ENCODE peak calls at places on chromosome 14, in ten cellular contexts. K, Z, J, S, L, C, F, X, E and M are unnamed samples. For H3K4me1, the result is how much of the 10 kb centered on the place peaks cover.

GRCh38 chr14:75280831-75281690 is 2.4 kb downstream of the FOS start:
- DNase-seq in X (no peak), E (peak), C (peak), L (peak), K (no peak), Z (peak), J (no peak), S (no peak), F (peak), M (no peak)

GRCh38 chr14:56810850-56811595 is 744 bp upstream of the OTX2 start:
- DNase-seq in Z (no peak), E (no peak), L (no peak), X (no peak), J (no peak), F (no peak), C (no peak), K (peak), S (no peak), M (no peak)

GRCh38 chr14:52068741-52069616 is at the start of gene NID2:
- DNase-seq in L (peak), K (peak), Z (peak), F (peak), S (peak), E (peak), X (peak), C (peak), J (peak), M (peak)

GRCh38 chr14:50013934-50014333 is 102.4 kb downstream of the VCPKMT start:
- DNase-seq in S (no peak), Z (no peak), X (no peak), C (no peak), K (no peak), E (no peak), F (no peak), L (no peak), J (no peak), M (no peak)

GRCh38 chr14:35661875-35662274 is 127.9 kb downstream of the INSM2 start:
- DNase-seq in C (no peak), K (no peak), L (no peak), Z (no peak), J (no peak), S (no peak), X (no peak), F (no peak), E (no peak), M (no peak)

GRCh38 chr14:33477752-33478151 is 473.1 kb downstream of the EGLN3 start:
- DNase-seq in L (no peak), F (no peak), Z (no peak), E (no peak), S (no peak), X (no peak), J (no peak), C (no peak), K (peak), M (no peak)

GRCh38 chr14:23013056-23014054 is 3.4 kb upstream of the C14orf93 start:
- DNase-seq in L (no peak), X (no peak), J (no peak), S (no peak), E (no peak), Z (no peak), F (no peak), K (no peak), C (no peak), M (no peak)

GRCh38 chr14:35331605-35332516 is 39.7 kb downstream of the PSMA6 start:
- DNase-seq in E (peak), X (no peak), F (peak), C (peak), Z (no peak), S (peak), K (peak), L (peak), J (no peak), M (no peak)

GRCh38 chr14:71142375-71143038 is 235.2 kb downstream of the PCNX1 start:
- DNase-seq in E (peak), L (peak), C (no peak), J (no peak), K (no peak), S (no peak), F (no peak), X (no peak), Z (no peak), M (no peak)

GRCh38 chr14:68843471-68844209 is 50.8 kb upstream of the ZFP36L1 start:
- DNase-seq in L (peak), S (peak), X (peak), J (peak), F (peak), Z (peak), E (peak), C (peak), K (peak), M (peak)

GRCh38 chr14:51014086-51014485 is 69.8 kb upstream of the PYGL start:
- DNase-seq in S (no peak), E (peak), L (peak), F (no peak), C (no peak), K (no peak), Z (no peak), J (no peak), X (peak), M (no peak)

GRCh38 chr14:83520837-83521236 is 1987.2 kb upstream of the SEL1L start:
- DNase-seq in K (no peak), E (peak), C (no peak), L (peak), F (no peak), X (no peak), J (no peak), S (no peak), Z (no peak), M (no peak)

DNA sequence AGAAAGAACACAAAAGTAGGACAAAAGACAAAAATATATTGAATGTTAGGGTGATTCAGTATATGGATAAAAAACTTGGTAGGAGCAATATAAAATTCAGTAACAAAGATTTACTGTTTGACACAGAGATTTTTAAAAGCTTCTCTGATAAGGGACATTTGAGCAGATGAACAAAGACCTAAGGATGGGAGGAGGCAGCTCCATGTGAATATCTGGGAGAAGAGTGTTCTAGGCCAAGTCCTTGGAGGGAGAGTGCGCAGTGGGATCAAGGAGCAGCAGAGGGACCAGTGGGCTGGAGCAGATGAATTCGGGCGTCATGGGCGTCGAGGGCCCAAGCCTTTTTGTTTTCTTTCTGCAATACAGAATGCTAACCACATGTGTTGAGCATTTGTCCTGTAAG is 174.4 kb downstream of the PRKCH start:
- DNase-seq in L (no peak), K (no peak), S (no peak), X (no peak), J (no peak), C (no peak), E (no peak), Z (no peak), F (no peak), M (no peak)
- H3K4me1 ChIP-seq in L (under half), K (under half), S (under half), X (under half), J (under half), C (under half), E (under half), Z (under half), F (under half), M (under half)

DNA sequence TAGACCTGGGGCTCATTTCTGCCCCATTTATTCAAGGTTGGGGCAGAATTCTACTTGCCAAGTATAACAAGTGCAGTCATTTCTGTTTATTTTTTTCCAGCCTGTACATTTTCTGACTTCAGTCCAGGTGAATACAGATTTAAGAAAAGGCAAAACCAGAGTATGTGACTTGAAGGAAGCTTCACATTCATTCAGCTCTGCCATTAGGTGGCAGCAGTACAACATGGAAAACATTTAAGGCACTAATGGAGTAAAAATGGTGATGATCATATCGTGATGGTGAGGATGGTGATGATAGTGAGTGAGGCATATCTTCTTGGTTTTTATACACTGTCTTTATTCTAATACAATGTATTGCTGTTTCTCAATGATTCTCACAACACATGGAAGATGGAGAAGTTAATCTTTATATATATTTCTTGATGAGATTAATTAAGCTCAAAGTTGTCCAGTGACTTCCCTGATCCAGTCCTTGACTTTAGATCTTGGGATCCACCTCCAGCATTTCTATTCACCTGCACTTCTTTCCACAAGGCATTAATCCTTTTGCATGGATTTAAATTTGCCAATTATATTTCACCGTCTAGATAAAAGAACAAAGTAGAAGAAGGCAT is 176.7 kb upstream of the SEL1L start:
- DNase-seq in C (no peak), E (peak), J (no peak), S (no peak), L (peak), F (no peak), X (no peak), Z (peak), K (peak), M (no peak)
- TF ChIP-seq CTCF in C (peak), E (peak), J (peak), S (no peak), L (no peak), F (no peak), X (peak), Z (peak), K (peak), M (peak)

GRCh38 chr14:64113279-64113678 is 180.9 kb downstream of the ESR2 start:
- DNase-seq in F (peak), J (no peak), L (no peak), X (no peak), S (peak), C (peak), E (no peak), K (no peak), Z (no peak), M (peak)

GRCh38 chr14:64114166-64114565 is 180.0 kb downstream of the ESR2 start:
- DNase-seq in X (no peak), C (no peak), F (no peak), J (no peak), S (no peak), L (peak), Z (no peak), K (peak), E (peak), M (no peak)

GRCh38 chr14:64114796-64115195 is 179.4 kb downstream of the ESR2 start:
- DNase-seq in L (no peak), X (no peak), J (no peak), F (no peak), S (no peak), Z (no peak), C (no peak), K (no peak), E (no peak), M (no peak)

GRCh38 chr14:64110832-64111231 is 183.3 kb downstream of the ESR2 start:
- DNase-seq in S (no peak), F (no peak), Z (no peak), L (no peak), J (no peak), E (no peak), X (no peak), K (no peak), C (no peak), M (no peak)

GRCh38 chr14:64112859-64113258 is 181.3 kb downstream of the ESR2 start:
- DNase-seq in Z (no peak), J (no peak), F (peak), S (peak), L (no peak), K (no peak), X (no peak), C (no peak), E (no peak), M (peak)
- H3K4me1 ChIP-seq in Z (under half), J (under half), F (under half), S (under half), L (under half), K (under half), X (under half), C (under half), E (under half), M (under half)

GRCh38 chr14:66507722-66508546 is at the start of gene GPHN:
- DNase-seq in C (peak), L (peak), Z (peak), K (peak), S (peak), J (peak), X (peak), E (peak), F (peak), M (peak)
- TF ChIP-seq CTCF in C (no peak), L (no peak), Z (no peak), K (no peak), S (no peak), J (no peak), X (peak), E (peak), F (peak), M (peak)

GRCh38 chr14:104804481-104805325 is 3.8 kb downstream of the ZBTB42 start:
- DNase-seq in L (no peak), X (no peak), J (no peak), C (peak), S (no peak), K (no peak), E (no peak), Z (no peak), F (no peak), M (no peak)
- H3K4me1 ChIP-seq in L (under half), X (under half), J (under half), C (under half), S (under half), K (under half), E (under half), Z (under half), F (under half), M (under half)

GRCh38 chr14:38623661-38624060 is 367.8 kb upstream of the CLEC14A start:
- DNase-seq in X (no peak), F (no peak), J (no peak), E (no peak), Z (no peak), S (no peak), C (no peak), L (no peak), K (no peak), M (no peak)

GRCh38 chr14:38616959-38617358 is 361.1 kb upstream of the CLEC14A start:
- DNase-seq in S (no peak), K (peak), F (no peak), C (peak), E (no peak), Z (no peak), L (no peak), X (no peak), J (no peak), M (no peak)

DNA sequence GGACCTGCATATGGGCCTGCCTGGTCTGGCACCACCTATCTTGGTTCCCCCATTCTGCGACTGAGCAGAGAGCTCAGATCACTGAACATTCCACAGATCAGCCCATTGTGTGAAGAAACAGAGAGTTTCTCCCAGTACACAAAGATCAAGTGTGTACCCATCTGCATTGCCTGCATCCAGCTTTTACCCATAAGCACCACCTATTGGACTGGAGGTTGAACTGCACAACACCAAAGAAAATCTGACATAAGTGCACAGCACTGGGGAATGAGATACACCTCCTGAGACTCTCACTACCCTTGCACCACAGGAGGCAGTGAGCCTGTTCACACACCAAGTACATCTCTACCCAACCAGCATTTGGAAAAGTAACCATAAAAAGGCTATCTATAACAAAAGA is 362.6 kb upstream of the CLEC14A start:
- DNase-seq in F (no peak), Z (peak), L (no peak), K (peak), J (no peak), X (no peak), E (no peak), S (no peak), C (no peak), M (no peak)
- TF ChIP-seq CTCF in F (no peak), Z (no peak), L (no peak), K (peak), J (peak), X (no peak), E (no peak), S (no peak), C (no peak), M (no peak)

GRCh38 chr14:92734618-92735017 is 13.8 kb downstream of the LGMN start:
- DNase-seq in C (no peak), J (no peak), Z (no peak), K (no peak), X (no peak), S (no peak), E (no peak), F (no peak), L (no peak), M (no peak)
- H3K4me1 ChIP-seq in C (under half), J (under half), Z (under half), K (under half), X (under half), S (under half), E (half or more), F (under half), L (under half), M (under half)

GRCh38 chr14:91293281-91293680 is 48.8 kb upstream of the GPR68 start:
- DNase-seq in L (no peak), C (peak), F (no peak), E (no peak), J (no peak), X (no peak), K (no peak), Z (no peak), S (no peak), M (no peak)
- TF ChIP-seq CTCF in L (no peak), C (no peak), F (no peak), E (no peak), J (no peak), X (no peak), K (no peak), Z (no peak), S (no peak), M (no peak)